ENCODE peak calls at places on chromosomes 16 and 17, in five cellular contexts. V is GOT3, E is OCI-LY7, I is nephron progenitor cell, T is non-pigmented ciliary epithelial cell. Y is an unnamed sample.

GRCh38 chr17:45584092-45585036 is 93.8 kb upstream of the PLEKHM1 start:
- DNase-seq in V (no peak), T (no peak), I (peak; percentile 70), E (peak; percentile 90), Y (peak; percentile 69)

GRCh38 chr17:32518856-32519768 is 32.3 kb downstream of the CDK5R1 start:
- DNase-seq in V (no peak), T (no peak), E (no peak), I (peak; percentile 85), Y (peak; percentile 8)

GRCh38 chr16:60558936-60559335 is 1477.3 kb downstream of the CDH8 start:
- DNase-seq in I (no peak), V (no peak), T (no peak), E (no peak), Y (no peak)

GRCh38 chr16:47578573-47578972 is 117.4 kb downstream of the PHKB start:
- DNase-seq in I (no peak), T (no peak), E (no peak), V (no peak), Y (no peak)

GRCh38 chr16:9911231-9911630 is 271.0 kb downstream of the GRIN2A start:
- DNase-seq in V (no peak), I (no peak), E (no peak), T (no peak), Y (no peak)

GRCh38 chr17:49753959-49754391 is 10.0 kb downstream of the FAM117A start:
- DNase-seq in E (no peak), V (no peak), I (no peak), T (no peak), Y (no peak)

GRCh38 chr17:61235821-61236197 is 163.8 kb upstream of the TBX2 start:
- DNase-seq in V (no peak), T (peak; percentile 60), E (no peak), I (no peak), Y (no peak)

GRCh38 chr17:15233022-15233805 is 31.9 kb downstream of the PMP22 start:
- DNase-seq in T (no peak), V (peak; percentile 16), E (peak; percentile 13), I (no peak), Y (no peak)

GRCh38 chr17:73281926-73282325 is 20.2 kb upstream of the CPSF4L start:
- DNase-seq in I (no peak), V (no peak), T (no peak), E (no peak), Y (no peak)

GRCh38 chr17:8692916-8693315 is 51.7 kb downstream of the CCDC42 start:
- DNase-seq in E (no peak), V (no peak), I (no peak), T (no peak), Y (no peak)

GRCh38 chr16:83068686-83069085 is 441.9 kb downstream of the CDH13 start:
- DNase-seq in V (no peak), E (no peak), T (no peak), I (no peak), Y (no peak)

GRCh38 chr17:41773190-41773588 is 13.3 kb downstream of the JUP start:
- DNase-seq in I (peak; percentile 57), E (no peak), V (no peak), T (peak; percentile 71), Y (no peak)

GRCh38 chr17:83103200-83103937 is 24.0 kb downstream of the METRNL start:
- DNase-seq in V (peak; percentile 64), T (no peak), I (no peak), E (peak; percentile 30), Y (no peak)

GRCh38 chr16:78430281-78430680 is 330.8 kb downstream of the WWOX start:
- DNase-seq in T (no peak), V (no peak), E (no peak), I (no peak), Y (no peak)

GRCh38 chr16:73071131-73071940 is 23.4 kb upstream of the ZFHX3 start:
- DNase-seq in V (no peak), I (peak; percentile 66), E (no peak), T (no peak), Y (no peak)

GRCh38 chr17:40598928-40599627 is 33.8 kb upstream of the CCR7 start:
- DNase-seq in T (no peak), V (no peak), I (peak; percentile 21), E (peak; percentile 76), Y (peak; percentile 59)

GRCh38 chr17:72119280-72119962 is 1.4 kb upstream of the SOX9 start:
- DNase-seq in I (no peak), T (no peak), E (no peak), V (no peak), Y (no peak)

GRCh38 chr16:25786748-25787147 is 95.0 kb downstream of the HS3ST4 start:
- DNase-seq in I (no peak), V (no peak), E (no peak), T (no peak), Y (no peak)

GRCh38 chr17:67995568-67996191 is 589 bp downstream of the C17orf58 start:
- DNase-seq in T (no peak), V (no peak), E (peak; percentile 49), I (peak; percentile 60), Y (no peak)

GRCh38 chr16:88653606-88654362 is 2.9 kb upstream of the CYBA start:
- DNase-seq in V (no peak), T (no peak), I (no peak), E (no peak), Y (no peak)

GRCh38 chr16:54277845-54278703 is 8.5 kb downstream of the IRX3 start:
- DNase-seq in T (no peak), E (no peak), I (peak; percentile 30), V (no peak), Y (no peak)

GRCh38 chr16:4383591-4384495 is 12.2 kb downstream of the VASN start:
- DNase-seq in E (no peak), T (no peak), V (no peak), I (no peak), Y (no peak)

GRCh38 chr16:30740364-30741251 is 7.6 kb upstream of the PHKG2 start:
- DNase-seq in V (no peak), T (no peak), I (no peak), E (no peak), Y (no peak)

GRCh38 chr16:86642084-86642483 is 63.7 kb downstream of the FOXL1 start:
- DNase-seq in T (no peak), I (no peak), E (no peak), V (no peak), Y (no peak)

GRCh38 chr17:57130708-57131461 is 45.8 kb downstream of the AKAP1 start:
- DNase-seq in E (peak; percentile 86), T (peak; percentile 28), I (peak; percentile 90), V (no peak), Y (peak; percentile 62)

GRCh38 chr17:73414171-73414955 is 102.6 kb upstream of the CDC42EP4 start:
- DNase-seq in V (no peak), T (no peak), E (no peak), I (no peak), Y (no peak)

GRCh38 chr17:76529224-76529642 is 8.3 kb downstream of the CYGB start:
- DNase-seq in E (peak; percentile 50), T (no peak), I (no peak), V (no peak), Y (no peak)

GRCh38 chr17:18229254-18229653 is 3.8 kb downstream of the LLGL1 start:
- DNase-seq in E (no peak), I (peak; percentile 22), V (no peak), T (no peak), Y (no peak)

GRCh38 chr17:47267354-47267828 is 13.8 kb downstream of the ITGB3 start:
- DNase-seq in E (no peak), I (no peak), T (peak; percentile 89), V (no peak), Y (no peak)

GRCh38 chr17:65060855-65061254 is 4.3 kb upstream of the GNA13 start:
- DNase-seq in V (no peak), T (no peak), E (no peak), I (no peak), Y (no peak)

GRCh38 chr16:65697516-65697915 is 575.7 kb upstream of the CDH11 start:
- DNase-seq in V (no peak), T (no peak), I (no peak), E (no peak), Y (no peak)

GRCh38 chr17:78839762-78840529 is 668 bp downstream of the USP36 start:
- DNase-seq in I (no peak), V (no peak), E (peak; percentile 52), T (no peak), Y (peak; percentile 37)

GRCh38 chr17:74199306-74200092 is 4.0 kb upstream of the RPL38 start:
- DNase-seq in T (no peak), E (peak; percentile 64), V (no peak), I (peak; percentile 86), Y (peak; percentile 32)

GRCh38 chr17:35856603-35857002 is 12.1 kb downstream of the HEATR9 start:
- DNase-seq in I (no peak), V (no peak), T (no peak), E (no peak), Y (no peak)

GRCh38 chr16:10992797-10993196 is 48.4 kb downstream of the CLEC16A start:
- DNase-seq in E (no peak), I (no peak), T (peak; percentile 56), V (no peak), Y (no peak)

GRCh38 chr16:61858996-61859395 is 177.2 kb downstream of the CDH8 start:
- DNase-seq in T (no peak), V (no peak), E (no peak), I (no peak), Y (no peak)

GRCh38 chr17:67401598-67402504 is 24.8 kb downstream of the PITPNC1 start:
- DNase-seq in I (no peak), T (no peak), V (no peak), E (peak; percentile 11), Y (no peak)

GRCh38 chr17:79027274-79027924 is 3.4 kb downstream of the C1QTNF1 start:
- DNase-seq in E (no peak), V (no peak), T (no peak), I (no peak), Y (no peak)

GRCh38 chr17:34616148-34616547 is 36.8 kb downstream of the TMEM132E start:
- DNase-seq in T (no peak), E (no peak), V (no peak), I (peak; percentile 78), Y (no peak)

GRCh38 chr16:70715113-70715711 is 29.4 kb upstream of the MTSS2 start:
- DNase-seq in V (peak; percentile 90), I (peak; percentile 60), E (no peak), T (no peak), Y (no peak)